ENCODE peak calls at places on chromosomes 11 and 22, in ten cellular contexts. O is IMR-90, W is HepG2, S is transverse colon, G is heart left ventricle, V is body of pancreas, N is prostate gland, B is spleen, P is HCT116, U is right lobe of liver. M is an unnamed sample.

GRCh38 chr22:46881373-46882118 is 119.1 kb downstream of the TBC1D22A start:
- DNase-seq in U (no peak), B (no peak), N (no peak), V (no peak), W (no peak), O (peak; percentile 73), S (no peak), G (no peak), P (no peak), M (no peak)

GRCh38 chr22:48627203-48627602 is 1200.5 kb downstream of the BRD1 start:
- DNase-seq in S (no peak), W (no peak), V (no peak), N (no peak), B (no peak), G (no peak), P (no peak), O (no peak), U (no peak), M (no peak)

GRCh38 chr11:68677432-68677831 is 6.9 kb upstream of the GAL start:
- DNase-seq in W (peak; percentile 51), N (no peak), O (peak; percentile 96), S (no peak), B (no peak), P (peak; percentile 59), V (peak; percentile 63), G (peak; percentile 54), U (peak; percentile 56), M (no peak)

GRCh38 chr11:76566811-76567210 is 103.7 kb downstream of the LRRC32 start:
- DNase-seq in N (no peak), S (no peak), W (no peak), P (no peak), G (no peak), U (no peak), B (no peak), O (no peak), V (no peak), M (no peak)

GRCh38 chr11:44032304-44033085 is 15.3 kb upstream of the ACCSL start:
- DNase-seq in S (peak; percentile 16), W (no peak), V (peak; percentile 48), U (no peak), B (no peak), G (peak; percentile 72), N (no peak), P (no peak), O (peak; percentile 72), M (no peak)

GRCh38 chr11:106391771-106392412 is 314.4 kb downstream of the AASDHPPT start:
- DNase-seq in G (no peak), W (no peak), P (no peak), V (no peak), O (peak; percentile 68), B (no peak), N (no peak), U (no peak), S (no peak), M (no peak)

GRCh38 chr11:5123802-5124521 is 14.2 kb downstream of the OR52A5 start:
- DNase-seq in U (peak; percentile 28), S (peak; percentile 48), V (peak; percentile 70), G (peak; percentile 27), O (peak; percentile 76), N (peak; percentile 37), B (no peak), W (peak; percentile 46), P (peak; percentile 56), M (peak; percentile 71)

GRCh38 chr11:87871071-87871470 is 304.2 kb downstream of the RAB38 start:
- DNase-seq in P (no peak), U (no peak), W (no peak), O (no peak), S (no peak), B (no peak), G (no peak), N (no peak), V (no peak), M (no peak)

GRCh38 chr22:36413022-36413770 is 25.4 kb upstream of the MYH9 start:
- DNase-seq in U (no peak), S (no peak), O (peak; percentile 36), G (no peak), P (no peak), B (no peak), V (peak; percentile 49), N (no peak), W (peak; percentile 53), M (peak; percentile 57)

GRCh38 chr11:21988477-21988876 is 204.4 kb upstream of the ANO5 start:
- DNase-seq in B (no peak), G (no peak), S (no peak), V (no peak), P (no peak), U (no peak), O (no peak), W (peak; percentile 1), N (no peak), M (no peak)

GRCh38 chr11:121140369-121140768 is 39.3 kb downstream of the TECTA start:
- DNase-seq in G (no peak), U (no peak), O (no peak), V (no peak), B (no peak), S (no peak), W (no peak), P (no peak), N (no peak), M (no peak)

GRCh38 chr11:61541568-61541967 is 33.0 kb downstream of the LRRC10B start:
- DNase-seq in B (no peak), P (peak; percentile 34), N (no peak), U (no peak), V (no peak), W (no peak), O (peak; percentile 52), G (no peak), S (no peak), M (no peak)

GRCh38 chr11:73991471-73992006 is 8.9 kb upstream of the UCP2 start:
- DNase-seq in U (no peak), N (no peak), W (no peak), S (no peak), G (no peak), V (no peak), B (peak; percentile 58), P (no peak), O (no peak), M (no peak)

GRCh38 chr11:120078397-120078796 is 59.5 kb downstream of the TRIM29 start:
- DNase-seq in V (no peak), W (no peak), S (no peak), P (no peak), N (no peak), G (no peak), O (no peak), U (no peak), B (no peak), M (no peak)

GRCh38 chr11:120079750-120080610 is 57.9 kb downstream of the TRIM29 start:
- DNase-seq in V (peak; percentile 15), U (no peak), S (no peak), B (no peak), N (no peak), W (peak; percentile 34), P (no peak), G (no peak), O (no peak), M (no peak)
- TF ChIP-seq CTCF in V (peak; percentile 42), U (peak; percentile 44), S (peak; percentile 60), B (peak; percentile 72), N (no peak), W (peak; percentile 70), P (peak; percentile 57), G (peak; percentile 63), O (peak; percentile 27), M (no peak)

GRCh38 chr11:113384551-113384950 is 3.0 kb upstream of the ANKK1 start:
- DNase-seq in G (no peak), W (peak; percentile 29), V (no peak), B (no peak), N (peak; percentile 88), U (no peak), S (no peak), O (peak; percentile 96), P (no peak), M (no peak)
- TF ChIP-seq POLR2A in G (no peak), W (no peak), V (no peak), B (no peak), N (no peak), U (no peak), S (no peak), O (no peak), P (no peak), M (no peak)

GRCh38 chr22:17145021-17145680 is 13.9 kb downstream of the HDHD5 start:
- DNase-seq in W (no peak), P (no peak), N (no peak), O (no peak), B (peak; percentile 40), V (no peak), U (no peak), S (no peak), G (no peak), M (no peak)
- H3K36me3 ChIP-seq in W (no peaks in the 10 kb centered on the region), P (peaks cover 33% of the 10 kb centered on the region), N (no peaks in the 10 kb centered on the region), O (peaks cover 36% of the 10 kb centered on the region), B (peaks cover 41% of the 10 kb centered on the region), V (peaks cover 20% of the 10 kb centered on the region), U (no peaks in the 10 kb centered on the region), S (no peaks in the 10 kb centered on the region), G (peaks cover 76% of the 10 kb centered on the region), M (peaks cover 57% of the 10 kb centered on the region)

GRCh38 chr22:19755145-19755710 is 5.3 kb upstream of the TBX1 start:
- DNase-seq in O (no peak), P (no peak), W (no peak), U (no peak), G (no peak), V (no peak), S (no peak), B (no peak), N (no peak), M (no peak)

GRCh38 chr22:19753996-19754700 is 6.4 kb upstream of the TBX1 start:
- DNase-seq in S (no peak), N (no peak), O (no peak), B (no peak), U (no peak), V (no peak), W (no peak), G (no peak), P (no peak), M (no peak)

GRCh38 chr22:19751497-19752245 is 8.9 kb upstream of the TBX1 start:
- DNase-seq in O (no peak), B (no peak), G (no peak), P (no peak), V (no peak), U (no peak), W (no peak), S (no peak), N (no peak), M (no peak)

GRCh38 chr22:19754701-19755144 is 5.9 kb upstream of the TBX1 start:
- DNase-seq in G (no peak), W (no peak), P (no peak), S (no peak), N (no peak), U (no peak), V (no peak), O (no peak), B (no peak), M (no peak)

DNA sequence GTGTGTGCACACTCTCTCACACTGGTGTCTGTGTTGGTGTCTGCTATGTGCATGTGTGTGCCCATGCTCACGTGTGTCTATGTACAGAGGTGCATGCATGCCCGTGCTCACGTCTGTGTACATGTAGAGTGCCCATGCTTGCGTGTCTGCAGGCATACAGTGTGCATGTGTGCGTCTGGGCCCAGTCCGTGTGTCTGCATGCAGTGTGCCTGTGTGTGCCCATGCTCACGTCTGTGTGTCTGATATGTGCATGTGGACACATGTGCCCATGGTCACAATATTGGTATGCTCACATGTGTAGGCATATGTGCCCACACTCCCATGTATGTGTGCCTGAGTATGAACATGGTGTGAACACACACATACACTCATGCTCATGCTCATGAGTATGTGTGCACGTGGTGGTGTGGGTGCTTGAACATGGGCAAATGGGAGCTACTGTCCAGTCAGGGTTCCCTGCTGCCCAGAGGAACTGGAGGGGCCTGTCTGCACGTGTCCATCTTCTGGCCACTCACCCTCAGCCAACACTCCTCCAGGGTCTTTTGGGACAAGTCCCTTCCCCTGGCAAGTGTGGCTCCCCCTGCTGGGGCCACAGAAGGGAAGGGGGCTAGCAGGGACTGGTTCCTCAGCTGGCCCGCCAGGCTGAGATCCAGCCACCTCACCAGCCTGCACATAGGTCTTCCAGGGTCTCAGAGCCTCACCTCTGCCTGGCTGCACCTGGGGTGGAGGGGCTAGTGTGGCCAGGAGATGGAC is 7.3 kb upstream of the TBX1 start:
- DNase-seq in V (no peak), P (no peak), B (no peak), N (no peak), W (no peak), U (no peak), G (no peak), O (no peak), S (no peak), M (no peak)
- TF ChIP-seq CTCF in V (no peak), P (peak; percentile 24), B (no peak), N (no peak), W (peak; percentile 44), U (no peak), G (no peak), O (no peak), S (no peak), M (no peak)